ENCODE peak calls at places on chromosomes 6 and 20, in five cellular contexts. One of them, this sample, is unnamed.

GRCh38 chr6:116265081-116265829 is 11.4 kb upstream of the TSPYL4 start:
- DNase-seq in stomach: peak
- DNase-seq in RWPE1: no peak
- DNase-seq in CD4-positive, alpha-beta T cell: no peak
- DNase-seq in progenitor cell of endocrine pancreas: no peak
- DNase-seq in this sample: no peak

GRCh38 chr6:14885471-14885987 is 360.3 kb upstream of the JARID2 start:
- DNase-seq in stomach: no peak
- DNase-seq in RWPE1: no peak
- DNase-seq in CD4-positive, alpha-beta T cell: no peak
- DNase-seq in progenitor cell of endocrine pancreas: no peak
- DNase-seq in this sample: no peak

GRCh38 chr20:25191689-25192088 is 3.8 kb upstream of the ENTPD6 start:
- DNase-seq in stomach: no peak
- DNase-seq in RWPE1: no peak
- DNase-seq in CD4-positive, alpha-beta T cell: no peak
- DNase-seq in progenitor cell of endocrine pancreas: no peak
- DNase-seq in this sample: no peak

GRCh38 chr6:49979584-49979983 is 10.2 kb upstream of the DEFB113 start:
- DNase-seq in stomach: no peak
- DNase-seq in RWPE1: no peak
- DNase-seq in CD4-positive, alpha-beta T cell: no peak
- DNase-seq in progenitor cell of endocrine pancreas: no peak
- DNase-seq in this sample: no peak

GRCh38 chr6:131787955-131788712 is 19.7 kb upstream of the ENPP1 start:
- DNase-seq in stomach: no peak
- DNase-seq in RWPE1: no peak
- DNase-seq in CD4-positive, alpha-beta T cell: no peak
- DNase-seq in progenitor cell of endocrine pancreas: no peak
- DNase-seq in this sample: no peak

GRCh38 chr20:46084805-46085792 is 4.7 kb downstream of the NCOA5 start:
- DNase-seq in stomach: peak
- DNase-seq in RWPE1: peak
- DNase-seq in CD4-positive, alpha-beta T cell: no peak
- DNase-seq in progenitor cell of endocrine pancreas: no peak
- DNase-seq in this sample: no peak

GRCh38 chr6:149264629-149265028 is 52.9 kb upstream of the TAB2 start:
- DNase-seq in stomach: no peak
- DNase-seq in RWPE1: no peak
- DNase-seq in CD4-positive, alpha-beta T cell: peak
- DNase-seq in progenitor cell of endocrine pancreas: no peak
- DNase-seq in this sample: no peak

GRCh38 chr6:156828280-156828703 is 51.1 kb downstream of the ARID1B start:
- DNase-seq in stomach: no peak
- DNase-seq in RWPE1: peak
- DNase-seq in CD4-positive, alpha-beta T cell: no peak
- DNase-seq in progenitor cell of endocrine pancreas: no peak
- DNase-seq in this sample: no peak

GRCh38 chr6:35425284-35425683 is 26.9 kb upstream of the FANCE start:
- DNase-seq in stomach: no peak
- DNase-seq in RWPE1: peak
- DNase-seq in CD4-positive, alpha-beta T cell: no peak
- DNase-seq in progenitor cell of endocrine pancreas: no peak
- DNase-seq in this sample: no peak

GRCh38 chr6:29516108-29516507 is 28.4 kb upstream of the MAS1L start:
- DNase-seq in stomach: no peak
- DNase-seq in RWPE1: peak
- DNase-seq in CD4-positive, alpha-beta T cell: no peak
- DNase-seq in progenitor cell of endocrine pancreas: no peak
- DNase-seq in this sample: no peak

GRCh38 chr6:136113736-136114173 is 136.4 kb downstream of the MTFR2 start:
- DNase-seq in stomach: no peak
- DNase-seq in RWPE1: peak
- DNase-seq in CD4-positive, alpha-beta T cell: no peak
- DNase-seq in progenitor cell of endocrine pancreas: no peak
- DNase-seq in this sample: no peak

GRCh38 chr6:111573892-111574800 is 31.5 kb downstream of the TRAF3IP2 start:
- DNase-seq in stomach: no peak
- DNase-seq in RWPE1: peak
- DNase-seq in CD4-positive, alpha-beta T cell: no peak
- DNase-seq in progenitor cell of endocrine pancreas: no peak
- DNase-seq in this sample: no peak

GRCh38 chr6:136526937-136527336 is 23.3 kb downstream of the MAP7 start:
- DNase-seq in stomach: no peak
- DNase-seq in RWPE1: no peak
- DNase-seq in CD4-positive, alpha-beta T cell: no peak
- DNase-seq in progenitor cell of endocrine pancreas: no peak
- DNase-seq in this sample: no peak

GRCh38 chr6:34359438-34360158 is 32.9 kb downstream of the NUDT3 start:
- DNase-seq in stomach: no peak
- DNase-seq in RWPE1: no peak
- DNase-seq in CD4-positive, alpha-beta T cell: no peak
- DNase-seq in progenitor cell of endocrine pancreas: no peak
- DNase-seq in this sample: no peak

GRCh38 chr6:21157186-21157929 is 436.2 kb upstream of the SOX4 start:
- DNase-seq in stomach: no peak
- DNase-seq in RWPE1: no peak
- DNase-seq in CD4-positive, alpha-beta T cell: no peak
- DNase-seq in progenitor cell of endocrine pancreas: no peak
- DNase-seq in this sample: no peak

GRCh38 chr6:79040083-79040482 is 38.0 kb downstream of the PHIP start:
- DNase-seq in stomach: no peak
- DNase-seq in RWPE1: no peak
- DNase-seq in CD4-positive, alpha-beta T cell: no peak
- DNase-seq in progenitor cell of endocrine pancreas: no peak
- DNase-seq in this sample: no peak

GRCh38 chr20:24784607-24785006 is 164.5 kb upstream of the CST7 start:
- DNase-seq in stomach: no peak
- DNase-seq in RWPE1: no peak
- DNase-seq in CD4-positive, alpha-beta T cell: no peak
- DNase-seq in progenitor cell of endocrine pancreas: no peak
- DNase-seq in this sample: no peak

GRCh38 chr6:14066782-14067406 is 50.7 kb upstream of the CD83 start:
- DNase-seq in stomach: no peak
- DNase-seq in RWPE1: peak
- DNase-seq in CD4-positive, alpha-beta T cell: no peak
- DNase-seq in progenitor cell of endocrine pancreas: no peak
- DNase-seq in this sample: no peak

GRCh38 chr20:910132-910839 is 5.8 kb downstream of the ANGPT4 start:
- DNase-seq in stomach: no peak
- DNase-seq in RWPE1: no peak
- DNase-seq in CD4-positive, alpha-beta T cell: no peak
- DNase-seq in progenitor cell of endocrine pancreas: no peak
- DNase-seq in this sample: no peak

GRCh38 chr20:35954907-35955251 is 577 bp upstream of the SCAND1 start:
- DNase-seq in stomach: no peak
- DNase-seq in RWPE1: peak
- DNase-seq in CD4-positive, alpha-beta T cell: no peak
- DNase-seq in progenitor cell of endocrine pancreas: no peak
- DNase-seq in this sample: no peak

GRCh38 chr20:44736170-44737021 is 9.3 kb upstream of the KCNK15 start:
- DNase-seq in stomach: peak
- DNase-seq in RWPE1: peak
- DNase-seq in CD4-positive, alpha-beta T cell: no peak
- DNase-seq in progenitor cell of endocrine pancreas: no peak
- DNase-seq in this sample: no peak

GRCh38 chr6:39307462-39307861 is 6.8 kb downstream of the KCNK17 start:
- DNase-seq in stomach: no peak
- DNase-seq in RWPE1: no peak
- DNase-seq in CD4-positive, alpha-beta T cell: no peak
- DNase-seq in progenitor cell of endocrine pancreas: no peak
- DNase-seq in this sample: no peak

GRCh38 chr6:19866199-19866872 is 29.2 kb downstream of the ID4 start:
- DNase-seq in stomach: no peak
- DNase-seq in RWPE1: no peak
- DNase-seq in CD4-positive, alpha-beta T cell: no peak
- DNase-seq in progenitor cell of endocrine pancreas: no peak
- DNase-seq in this sample: no peak

GRCh38 chr20:90651-91050 is 3.2 kb downstream of the DEFB125 start:
- DNase-seq in stomach: no peak
- DNase-seq in RWPE1: peak
- DNase-seq in CD4-positive, alpha-beta T cell: no peak
- DNase-seq in progenitor cell of endocrine pancreas: no peak
- DNase-seq in this sample: no peak

GRCh38 chr6:36963451-36964290 is 9.1 kb downstream of the PI16 start:
- DNase-seq in stomach: no peak
- DNase-seq in RWPE1: no peak
- DNase-seq in CD4-positive, alpha-beta T cell: no peak
- DNase-seq in progenitor cell of endocrine pancreas: no peak
- DNase-seq in this sample: no peak

GRCh38 chr6:113050979-113051378 is 703.8 kb downstream of the RFPL4B start:
- DNase-seq in stomach: no peak
- DNase-seq in RWPE1: no peak
- DNase-seq in CD4-positive, alpha-beta T cell: no peak
- DNase-seq in progenitor cell of endocrine pancreas: no peak
- DNase-seq in this sample: no peak

DNA sequence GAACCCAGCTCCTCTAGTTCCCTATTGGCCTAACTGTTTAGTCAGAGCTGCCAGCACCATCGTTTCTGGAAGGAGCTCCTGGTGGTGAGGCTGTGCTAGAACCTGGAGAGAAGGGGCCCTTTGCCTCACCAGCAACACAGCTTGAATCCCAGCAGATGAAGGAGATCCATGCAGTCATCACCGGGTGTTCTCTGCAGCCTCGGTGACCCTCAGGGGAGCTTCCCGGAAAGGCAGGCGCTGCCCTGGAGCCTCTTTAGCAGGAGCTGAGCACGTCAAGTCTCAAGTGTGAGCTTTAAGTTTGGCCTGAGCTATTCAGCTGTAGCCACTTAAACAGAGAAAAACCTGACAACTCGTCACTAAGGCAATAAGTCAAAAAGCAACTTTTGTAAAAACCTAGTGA is 181.2 kb upstream of the FOXQ1 start:
- DNase-seq in stomach: no peak
- DNase-seq in RWPE1: no peak
- DNase-seq in CD4-positive, alpha-beta T cell: no peak
- DNase-seq in progenitor cell of endocrine pancreas: no peak
- DNase-seq in this sample: no peak
- TF ChIP-seq CTCF in stomach: no peak
- TF ChIP-seq CTCF in RWPE1: no peak
- TF ChIP-seq CTCF in CD4-positive, alpha-beta T cell: no peak
- TF ChIP-seq CTCF in progenitor cell of endocrine pancreas: no peak
- TF ChIP-seq CTCF in this sample: no peak

DNA sequence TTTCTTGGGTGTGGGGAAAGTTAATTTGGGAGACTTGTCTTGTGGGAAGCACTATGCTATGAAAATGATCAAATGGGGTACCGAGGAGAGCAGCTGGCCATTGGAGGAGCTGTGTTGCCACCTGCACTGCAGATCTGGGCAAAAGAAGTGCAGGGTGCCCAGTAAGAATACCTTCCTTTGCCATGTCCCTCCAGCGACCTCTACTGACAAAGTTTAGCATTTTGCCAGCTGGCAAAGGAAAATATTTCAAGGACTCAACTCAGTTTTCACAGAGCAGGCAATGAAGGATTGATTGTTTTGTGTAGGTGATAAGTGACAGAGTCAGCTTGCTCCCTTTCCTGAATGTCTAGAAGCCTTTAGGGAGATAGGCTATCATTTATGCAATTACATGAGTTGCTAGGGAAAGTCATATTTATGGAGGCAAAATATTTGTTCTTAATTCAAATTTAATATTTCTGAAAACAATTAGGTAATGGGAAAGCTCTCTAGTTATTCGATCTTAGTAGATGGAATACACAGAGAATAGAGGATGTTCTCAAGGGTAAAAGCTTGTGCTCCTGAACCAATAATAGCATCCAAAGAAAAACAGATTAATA is 118.4 kb downstream of the FARS2 start:
- DNase-seq in stomach: no peak
- DNase-seq in RWPE1: peak
- DNase-seq in CD4-positive, alpha-beta T cell: no peak
- DNase-seq in progenitor cell of endocrine pancreas: no peak
- DNase-seq in this sample: no peak
- TF ChIP-seq CTCF in stomach: no peak
- TF ChIP-seq CTCF in RWPE1: peak
- TF ChIP-seq CTCF in CD4-positive, alpha-beta T cell: no peak
- TF ChIP-seq CTCF in progenitor cell of endocrine pancreas: peak
- TF ChIP-seq CTCF in this sample: no peak

GRCh38 chr6:110359554-110359953 is 1.4 kb upstream of the METTL24 start:
- DNase-seq in stomach: no peak
- DNase-seq in RWPE1: no peak
- DNase-seq in CD4-positive, alpha-beta T cell: no peak
- DNase-seq in progenitor cell of endocrine pancreas: no peak
- DNase-seq in this sample: no peak

GRCh38 chr6:110356778-110357177 is 1.4 kb downstream of the METTL24 start:
- DNase-seq in stomach: no peak
- DNase-seq in RWPE1: no peak
- DNase-seq in CD4-positive, alpha-beta T cell: no peak
- DNase-seq in progenitor cell of endocrine pancreas: no peak
- DNase-seq in this sample: no peak

GRCh38 chr6:110358536-110359148 is 493 bp upstream of the METTL24 start:
- DNase-seq in stomach: no peak
- DNase-seq in RWPE1: no peak
- DNase-seq in CD4-positive, alpha-beta T cell: no peak
- DNase-seq in progenitor cell of endocrine pancreas: no peak
- DNase-seq in this sample: no peak

GRCh38 chr6:110357298-110357695 is 852 bp downstream of the METTL24 start:
- DNase-seq in stomach: no peak
- DNase-seq in RWPE1: no peak
- DNase-seq in CD4-positive, alpha-beta T cell: no peak
- DNase-seq in progenitor cell of endocrine pancreas: no peak
- DNase-seq in this sample: no peak

DNA sequence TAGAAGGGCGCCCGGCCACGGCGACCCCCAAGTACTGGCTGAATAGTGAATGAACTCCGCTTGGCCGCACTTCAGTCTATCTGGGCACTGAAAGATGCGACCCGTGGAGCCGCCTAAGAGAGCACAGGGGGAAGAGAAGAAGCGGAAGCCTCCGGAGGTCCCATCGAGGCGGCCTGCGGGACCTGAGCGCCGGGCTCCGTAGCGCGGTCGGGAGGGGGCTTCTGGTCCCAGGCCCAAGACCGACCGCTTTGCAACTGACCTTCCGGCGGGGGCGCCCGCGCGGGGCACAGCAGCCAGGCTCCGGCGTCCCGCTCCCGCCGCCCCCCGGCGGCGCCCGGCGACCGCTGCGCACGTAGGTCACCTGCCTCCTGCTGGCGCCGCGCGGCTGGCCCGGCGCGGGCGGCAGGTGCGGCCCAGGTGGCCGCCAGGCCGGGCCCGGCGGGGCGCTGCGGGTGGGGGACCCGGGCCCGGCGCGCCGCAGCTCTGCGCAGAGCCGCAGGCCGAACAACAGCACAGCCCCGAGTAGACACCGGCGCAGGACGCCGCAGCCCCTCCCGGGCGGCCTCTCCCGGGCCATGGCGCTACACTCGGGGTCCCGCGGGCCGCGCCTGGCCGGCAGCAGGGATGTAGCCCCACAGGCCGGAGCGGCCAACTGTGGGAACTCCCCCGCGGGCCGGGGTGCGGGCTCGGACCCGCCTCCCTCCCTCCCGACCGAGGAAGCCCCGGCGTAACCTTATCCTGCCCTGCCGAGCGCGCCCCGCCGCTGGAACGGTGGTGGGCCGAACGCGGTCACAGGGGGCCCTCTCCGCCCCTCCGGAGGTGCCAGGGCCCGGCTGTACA is at the start of gene METTL24:
- DNase-seq in stomach: peak
- DNase-seq in RWPE1: no peak
- DNase-seq in CD4-positive, alpha-beta T cell: no peak
- DNase-seq in progenitor cell of endocrine pancreas: peak
- DNase-seq in this sample: no peak
- TF ChIP-seq CTCF in stomach: no peak
- TF ChIP-seq CTCF in RWPE1: no peak
- TF ChIP-seq CTCF in CD4-positive, alpha-beta T cell: no peak
- TF ChIP-seq CTCF in progenitor cell of endocrine pancreas: peak
- TF ChIP-seq CTCF in this sample: no peak

GRCh38 chr6:31042801-31043200 is 32.5 kb downstream of the MUC22 start:
- DNase-seq in stomach: peak
- DNase-seq in RWPE1: peak
- DNase-seq in CD4-positive, alpha-beta T cell: peak
- DNase-seq in progenitor cell of endocrine pancreas: peak
- DNase-seq in this sample: no peak
- TF ChIP-seq CTCF in stomach: peak
- TF ChIP-seq CTCF in RWPE1: no peak
- TF ChIP-seq CTCF in CD4-positive, alpha-beta T cell: peak
- TF ChIP-seq CTCF in progenitor cell of endocrine pancreas: peak
- TF ChIP-seq CTCF in this sample: peak